ENCODE peak calls at places on chromosomes 3 and 15, in six cellular contexts. V, N, X, R, P and L are unnamed samples.

GRCh38 chr3:73378207-73378606 is 246.5 kb downstream of the PDZRN3 start:
- DNase-seq in R (no peak), P (no peak), X (no peak), V (no peak), N (no peak), L (no peak)

GRCh38 chr3:172626241-172626640 is 84.6 kb downstream of the NCEH1 start:
- DNase-seq in R (peak), P (no peak), N (no peak), V (no peak), X (no peak), L (peak)

GRCh38 chr15:41309226-41309905 is 23.0 kb downstream of the OIP5 start:
- DNase-seq in V (no peak), P (no peak), R (no peak), N (no peak), X (no peak), L (no peak)

GRCh38 chr3:114362815-114363214 is 69.0 kb downstream of the TIGIT start:
- DNase-seq in V (no peak), P (peak), N (no peak), R (peak), X (no peak), L (peak)

GRCh38 chr3:33211444-33211843 is 7.2 kb downstream of the SUSD5 start:
- DNase-seq in R (peak), V (no peak), X (no peak), N (no peak), P (no peak), L (peak)

GRCh38 chr3:38004415-38005075 is 14.0 kb downstream of the VILL start:
- DNase-seq in X (peak), V (peak), P (peak), N (peak), R (peak), L (peak)

GRCh38 chr3:67605377-67605776 is 49.0 kb downstream of the SUCLG2 start:
- DNase-seq in P (peak), N (no peak), V (no peak), X (no peak), R (peak), L (peak)

GRCh38 chr3:78867409-78868372 is 900.1 kb downstream of the ROBO1 start:
- DNase-seq in P (no peak), X (no peak), R (no peak), V (no peak), N (no peak), L (no peak)

GRCh38 chr15:100764778-100765457 is 114.7 kb upstream of the ALDH1A3 start:
- DNase-seq in P (no peak), X (no peak), N (peak), R (no peak), V (no peak), L (no peak)

GRCh38 chr3:133123636-133124035 is 85.4 kb downstream of the TMEM108 start:
- DNase-seq in N (no peak), X (no peak), P (no peak), R (no peak), V (no peak), L (no peak)

GRCh38 chr3:143122089-143122430 is 2.5 kb downstream of the CHST2 start:
- DNase-seq in P (no peak), R (no peak), X (no peak), V (no peak), N (no peak), L (no peak)

GRCh38 chr15:100083572-100083971 is 258.2 kb downstream of the ADAMTS17 start:
- DNase-seq in R (no peak), X (no peak), N (no peak), V (no peak), P (no peak), L (no peak)

GRCh38 chr15:61743352-61743909 is 316.8 kb downstream of the VPS13C start:
- DNase-seq in V (no peak), R (no peak), P (no peak), N (no peak), X (no peak), L (no peak)

GRCh38 chr3:110612045-110612444 is 459.6 kb upstream of the NECTIN3 start:
- DNase-seq in R (no peak), X (no peak), P (no peak), N (no peak), V (no peak), L (no peak)

GRCh38 chr3:46089237-46090011 is 62.1 kb upstream of the XCR1 start:
- DNase-seq in P (no peak), N (peak), X (peak), V (peak), R (peak), L (peak)

GRCh38 chr3:71310595-71311319 is 272.8 kb downstream of the FOXP1 start:
- DNase-seq in V (no peak), P (peak), X (no peak), N (no peak), R (peak), L (no peak)

GRCh38 chr3:63863150-63864007 is at the start of the genes ATXN7 and THOC7:
- DNase-seq in P (peak), X (no peak), R (peak), V (peak), N (peak), L (no peak)

GRCh38 chr3:99808163-99808794 is 9.4 kb upstream of the CMSS1 start:
- DNase-seq in R (peak), N (no peak), X (no peak), P (peak), V (peak), L (peak)

GRCh38 chr3:117135207-117135606 is 425.6 kb downstream of the TUSC7 start:
- DNase-seq in V (no peak), X (no peak), P (no peak), N (no peak), R (no peak), L (no peak)

GRCh38 chr15:73897441-73898261 is 24.3 kb downstream of the TBC1D21 start:
- DNase-seq in X (no peak), R (peak), N (no peak), P (peak), V (peak), L (peak)

GRCh38 chr3:180002006-180002405 is 34.7 kb downstream of the PEX5L start:
- DNase-seq in P (no peak), V (no peak), N (no peak), X (no peak), R (no peak), L (no peak)

GRCh38 chr3:153127788-153128187 is 34.2 kb upstream of the RAP2B start:
- DNase-seq in V (no peak), P (no peak), X (no peak), R (no peak), N (no peak), L (no peak)

GRCh38 chr3:153129426-153129825 is 32.6 kb upstream of the RAP2B start:
- DNase-seq in X (no peak), V (no peak), N (no peak), P (no peak), R (no peak), L (no peak)

GRCh38 chr3:153129866-153130265 is 32.2 kb upstream of the RAP2B start:
- DNase-seq in R (no peak), P (no peak), V (no peak), X (no peak), N (no peak), L (no peak)

DNA sequence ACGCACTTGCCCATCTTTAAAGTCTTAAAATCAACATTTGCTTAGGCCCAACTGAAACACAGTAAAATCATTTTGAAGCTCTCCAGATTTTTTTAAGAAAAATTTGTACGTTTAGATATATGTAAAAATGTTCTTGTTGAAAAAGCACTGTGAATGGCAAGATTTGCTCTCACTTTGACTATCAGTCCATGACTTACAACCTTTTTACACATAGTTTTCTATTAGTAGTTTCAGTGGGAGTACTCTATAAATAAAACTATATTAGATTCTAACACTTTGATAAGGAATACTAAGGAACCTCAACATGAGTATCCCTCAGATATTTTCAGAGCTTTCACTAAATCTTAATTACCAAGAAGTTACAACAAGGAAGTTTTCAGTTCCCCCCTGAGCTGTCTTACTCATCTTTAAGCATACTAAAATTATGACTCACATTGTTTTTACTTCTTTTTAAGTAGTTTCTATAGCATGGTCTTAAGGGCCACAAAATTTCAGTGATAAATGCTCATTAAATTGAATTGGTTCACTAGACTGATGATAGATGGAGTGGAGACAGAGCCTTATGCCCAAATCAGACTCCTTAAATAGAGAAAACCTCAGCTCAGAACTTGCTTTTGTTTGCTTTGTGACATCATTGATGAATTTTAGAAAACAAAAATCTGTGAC is 31.6 kb upstream of the RAP2B start:
- DNase-seq in R (peak), V (no peak), P (no peak), X (no peak), N (no peak), L (peak)
- TF ChIP-seq CTCF in R (no peak), V (no peak), P (no peak), X (no peak), N (no peak), L (no peak)

DNA sequence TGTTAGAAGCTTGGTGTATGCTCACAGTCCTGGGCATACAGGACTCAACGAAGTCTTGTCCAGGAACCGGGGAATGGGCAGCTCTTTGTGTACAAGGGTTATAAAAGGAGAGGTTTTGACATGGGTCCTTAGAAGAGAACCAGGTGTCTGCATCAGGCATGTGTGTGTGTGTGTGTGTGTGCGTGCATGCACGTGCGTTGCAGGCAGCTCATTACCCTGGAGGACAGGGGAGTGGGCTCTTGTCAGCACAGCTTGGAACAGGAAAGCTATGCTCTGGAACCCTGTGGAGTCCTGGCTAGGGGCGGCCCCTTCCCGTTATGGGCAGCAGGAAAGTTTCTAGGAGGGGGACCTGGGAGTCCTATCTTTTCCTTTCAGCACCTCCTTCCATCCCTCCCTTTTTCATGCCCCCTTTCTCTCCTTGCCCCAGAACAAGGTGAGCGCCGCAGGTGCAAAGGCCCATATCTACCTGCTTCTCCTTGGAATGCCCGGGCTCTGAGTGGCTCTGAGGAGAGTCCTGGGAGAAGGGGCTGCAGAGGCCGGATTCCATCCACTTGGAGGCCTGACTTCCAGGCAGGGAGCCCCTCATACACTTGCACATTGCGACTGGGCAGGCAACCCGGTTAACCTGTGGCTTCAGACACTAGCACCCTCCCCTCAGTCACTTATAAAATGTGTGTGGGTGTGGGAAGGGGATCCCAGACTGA is 33.9 kb upstream of the LCTL start:
- DNase-seq in N (no peak), X (no peak), R (no peak), V (no peak), P (no peak), L (no peak)
- TF ChIP-seq CTCF in N (no peak), X (no peak), R (no peak), V (no peak), P (no peak), L (no peak)

GRCh38 chr3:69324362-69325025 is 61.4 kb downstream of the FRMD4B start:
- DNase-seq in P (peak), R (no peak), X (no peak), V (no peak), N (no peak), L (no peak)
- TF ChIP-seq CTCF in P (peak), R (peak), X (no peak), V (no peak), N (no peak), L (peak)

GRCh38 chr15:70260096-70260495 is 162.4 kb upstream of the TLE3 start:
- DNase-seq in V (no peak), N (no peak), X (no peak), R (no peak), P (no peak), L (no peak)
- TF ChIP-seq CTCF in V (no peak), N (no peak), X (no peak), R (no peak), P (no peak), L (no peak)

GRCh38 chr15:29692527-29692926 is 129.7 kb downstream of the TJP1 start:
- DNase-seq in N (peak), P (no peak), R (no peak), X (no peak), V (no peak), L (no peak)
- TF ChIP-seq CTCF in N (no peak), P (peak), R (peak), X (no peak), V (no peak), L (peak)